ENCODE peak calls at places on chromosomes 5 and 9, in four cellular contexts. D, P, F and Q are unnamed samples.

GRCh38 chr5:116576043-116576713 is 1.6 kb upstream of the SEMA6A start:
- DNase-seq in D (peak), P (peak), F (peak), Q (no peak)

GRCh38 chr5:69261034-69261433 is 26.3 kb downstream of the CDK7 start:
- DNase-seq in D (no peak), P (no peak), F (no peak), Q (no peak)

GRCh38 chr5:68285857-68286611 is 70.5 kb downstream of the PIK3R1 start:
- DNase-seq in D (peak), P (peak), F (no peak), Q (no peak)

GRCh38 chr9:133968428-133968827 is 23.7 kb downstream of the VAV2 start:
- DNase-seq in D (no peak), P (no peak), F (no peak), Q (no peak)

GRCh38 chr5:141393267-141393666 is 834 bp downstream of the PCDHGA8 start:
- DNase-seq in D (no peak), P (no peak), F (no peak), Q (no peak)

GRCh38 chr5:43007246-43007910 is 32.7 kb downstream of the ANXA2R start:
- DNase-seq in D (no peak), P (peak), F (no peak), Q (no peak)

GRCh38 chr9:3848445-3849114 is 322.8 kb upstream of the RFX3 start:
- DNase-seq in D (no peak), P (no peak), F (peak), Q (no peak)

GRCh38 chr9:106450549-106450948 is 412.4 kb upstream of the ZNF462 start:
- DNase-seq in D (no peak), P (no peak), F (no peak), Q (no peak)

GRCh38 chr9:73081979-73082657 is 69.5 kb upstream of the ANXA1 start:
- DNase-seq in D (peak), P (peak), F (no peak), Q (no peak)

GRCh38 chr5:149902177-149902576 is 42.4 kb downstream of the PDE6A start:
- DNase-seq in D (no peak), P (no peak), F (no peak), Q (no peak)

GRCh38 chr9:134218230-134218629 is 53.9 kb upstream of the RNU6ATAC start:
- DNase-seq in D (no peak), P (no peak), F (no peak), Q (no peak)

GRCh38 chr5:170755679-170756456 is 27.7 kb upstream of the GABRP start:
- DNase-seq in D (no peak), P (no peak), F (no peak), Q (no peak)

GRCh38 chr9:126986506-126986951 is 71.9 kb downstream of the RALGPS1 start:
- DNase-seq in D (peak), P (no peak), F (no peak), Q (no peak)

GRCh38 chr9:98610196-98610595 is 98.5 kb downstream of the GABBR2 start:
- DNase-seq in D (no peak), P (no peak), F (no peak), Q (no peak)

GRCh38 chr9:30967484-30967883 is 1417.0 kb upstream of the ACO1 start:
- DNase-seq in D (peak), P (no peak), F (no peak), Q (no peak)
- TF ChIP-seq EGR1 in D (no peak), P (no peak), F (no peak), Q (no peak)

GRCh38 chr9:93266521-93267001 is 82.6 kb downstream of the WNK2 start:
- DNase-seq in D (no peak), P (peak), F (no peak), Q (no peak)

GRCh38 chr9:93270976-93271375 is 87.0 kb downstream of the WNK2 start:
- DNase-seq in D (no peak), P (no peak), F (no peak), Q (no peak)

GRCh38 chr9:93267681-93268505 is 84.0 kb downstream of the WNK2 start:
- DNase-seq in D (no peak), P (peak), F (no peak), Q (no peak)

GRCh38 chr9:93267091-93267541 is 83.2 kb downstream of the WNK2 start:
- DNase-seq in D (no peak), P (no peak), F (no peak), Q (no peak)

GRCh38 chr9:93268551-93269314 is 84.8 kb downstream of the WNK2 start:
- DNase-seq in D (no peak), P (no peak), F (no peak), Q (no peak)
- TF ChIP-seq EGR1 in D (no peak), P (no peak), F (no peak), Q (no peak)

DNA sequence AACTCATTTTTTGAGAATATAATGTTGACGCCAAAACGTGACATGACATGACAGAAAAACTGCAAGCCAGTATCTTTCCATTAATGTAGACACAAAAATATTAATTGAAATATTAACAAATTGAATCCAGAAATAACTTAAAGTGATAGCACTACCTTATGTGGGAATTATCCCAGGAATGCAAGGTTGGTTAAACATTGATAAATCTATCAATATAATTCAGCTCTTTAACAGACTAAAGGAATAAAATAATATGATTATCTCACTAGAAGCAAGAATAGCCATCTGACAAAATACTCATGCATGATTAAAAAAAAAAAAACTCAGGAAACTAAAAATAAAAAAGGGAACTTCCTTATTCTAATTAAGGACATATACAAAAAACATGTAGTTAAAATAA is 6.8 kb downstream of the ZNF510 start:
- DNase-seq in D (no peak), P (no peak), F (no peak), Q (no peak)
- TF ChIP-seq EGR1 in D (no peak), P (no peak), F (no peak), Q (no peak)

GRCh38 chr5:176915906-176916305 is 16.8 kb upstream of the HK3 start:
- DNase-seq in D (no peak), P (no peak), F (no peak), Q (no peak)

GRCh38 chr5:176921669-176922196 is 22.6 kb upstream of the HK3 start:
- DNase-seq in D (no peak), P (no peak), F (no peak), Q (no peak)

GRCh38 chr5:176918613-176919012 is 19.5 kb upstream of the HK3 start:
- DNase-seq in D (no peak), P (no peak), F (no peak), Q (no peak)

GRCh38 chr5:176912115-176912514 is 13.0 kb upstream of the HK3 start:
- DNase-seq in D (no peak), P (no peak), F (no peak), Q (no peak)

DNA sequence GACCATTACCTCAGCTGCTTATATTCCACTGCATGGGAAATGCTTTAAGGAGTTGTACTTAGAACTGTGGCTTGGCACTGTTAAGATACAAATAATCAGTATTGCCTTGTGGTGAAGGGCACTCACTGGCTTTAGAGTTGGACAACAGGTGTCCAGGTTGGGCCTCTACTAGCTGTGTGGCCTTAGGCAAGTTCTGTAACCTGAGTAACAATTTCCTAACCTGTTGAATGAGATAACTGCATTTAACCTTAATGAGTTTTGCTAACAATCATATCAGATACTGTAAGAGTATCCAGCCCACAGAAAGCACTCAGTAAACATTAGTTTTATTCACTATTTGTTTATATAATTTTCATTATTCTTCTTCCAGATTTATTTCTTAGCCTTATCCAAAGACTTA is 17.2 kb upstream of the HK3 start:
- DNase-seq in D (no peak), P (no peak), F (no peak), Q (no peak)
- TF ChIP-seq EGR1 in D (no peak), P (no peak), F (no peak), Q (no peak)

GRCh38 chr5:38598994-38599611 is 42.7 kb upstream of the LIFR start:
- DNase-seq in D (peak), P (no peak), F (no peak), Q (no peak)
- TF ChIP-seq EGR1 in D (peak), P (no peak), F (no peak), Q (no peak)